ENCODE peak calls at places on chromosome 18, in four cellular contexts. N, D, L and J are unnamed samples.

GRCh38 chr18:76984193-76985155 is 148.1 kb downstream of the MBP start:
- DNase-seq in N (peak; percentile 13), L (no peak), D (no peak), J (no peak)

GRCh38 chr18:48842259-48843061 is 108.3 kb downstream of the SMAD7 start:
- DNase-seq in D (no peak), N (peak; percentile 68), L (no peak), J (peak; percentile 84)

GRCh38 chr18:9417081-9417841 is 58.1 kb upstream of the RALBP1 start:
- DNase-seq in N (no peak), D (no peak), L (no peak), J (no peak)

GRCh38 chr18:21682276-21683051 is 22.1 kb downstream of the ABHD3 start:
- DNase-seq in D (no peak), N (peak; percentile 28), L (peak; percentile 46), J (no peak)

GRCh38 chr18:396571-396970 is 103.9 kb downstream of the COLEC12 start:
- DNase-seq in D (no peak), N (no peak), L (no peak), J (no peak)

GRCh38 chr18:21242141-21243040 is at the start of gene GREB1L:
- DNase-seq in D (peak; percentile 57), N (no peak), L (peak; percentile 48), J (no peak)

GRCh38 chr18:12155996-12156395 is 62.4 kb downstream of the ANKRD62 start:
- DNase-seq in D (no peak), L (no peak), N (no peak), J (no peak)

GRCh38 chr18:2921778-2922177 is 75.0 kb downstream of the EMILIN2 start:
- DNase-seq in L (no peak), N (no peak), D (no peak), J (no peak)

GRCh38 chr18:22710628-22711380 is 222.3 kb upstream of the RBBP8 start:
- DNase-seq in L (no peak), N (no peak), D (peak; percentile 61), J (no peak)

GRCh38 chr18:32308493-32309120 is 118.8 kb downstream of the MEP1B start:
- DNase-seq in L (peak; percentile 57), D (peak; percentile 5), N (no peak), J (no peak)

GRCh38 chr18:79384834-79385233 is 10.9 kb upstream of the NFATC1 start:
- DNase-seq in L (no peak), D (no peak), N (no peak), J (no peak)

GRCh38 chr18:13756671-13757070 is 30.2 kb downstream of the RNMT start:
- DNase-seq in N (no peak), L (no peak), D (no peak), J (no peak)

GRCh38 chr18:25661836-25662235 is 309.9 kb upstream of the ZNF521 start:
- DNase-seq in L (no peak), N (no peak), D (no peak), J (no peak)

GRCh38 chr18:9988665-9989064 is 74.8 kb downstream of the VAPA start:
- DNase-seq in L (no peak), N (no peak), D (no peak), J (no peak)

GRCh38 chr18:50558948-50559749 is 738 bp upstream of the MAPK4 start:
- DNase-seq in L (no peak), N (no peak), D (no peak), J (no peak)

GRCh38 chr18:45920367-45920766 is 46.8 kb downstream of the EPG5 start:
- DNase-seq in N (no peak), L (peak; percentile 86), D (no peak), J (no peak)

GRCh38 chr18:2910261-2910660 is 63.5 kb downstream of the EMILIN2 start:
- DNase-seq in D (no peak), N (no peak), L (no peak), J (no peak)

GRCh38 chr18:26386002-26386401 is 159.8 kb downstream of the TAF4B start:
- DNase-seq in L (peak; percentile 50), D (peak; percentile 11), N (no peak), J (no peak)

GRCh38 chr18:24544141-24544498 is 83.7 kb downstream of the HRH4 start:
- DNase-seq in D (peak; percentile 27), L (no peak), N (no peak), J (no peak)

GRCh38 chr18:76490701-76491171 is 4.3 kb downstream of the ZNF516 start:
- DNase-seq in L (no peak), N (peak; percentile 39), D (no peak), J (no peak)

GRCh38 chr18:44594779-44595467 is 85.8 kb upstream of the SETBP1 start:
- DNase-seq in L (peak; percentile 55), D (no peak), N (no peak), J (no peak)

GRCh38 chr18:25109484-25109883 is 242.5 kb downstream of the ZNF521 start:
- DNase-seq in N (no peak), L (no peak), D (no peak), J (no peak)